ENCODE peak calls at places on chromosomes 12 and 14, in five cellular contexts. I is mesendoderm, B is AG08395, C is M059J, L is occipital lobe. K is an unnamed sample.

GRCh38 chr14:77980475-77981321 is 180.8 kb downstream of the ADCK1 start:
- DNase-seq in I (peak), B (no peak), C (no peak), L (no peak), K (no peak)

GRCh38 chr12:46089414-46090162 is 99.2 kb upstream of the SCAF11 start:
- DNase-seq in I (no peak), B (no peak), C (no peak), L (no peak), K (no peak)

GRCh38 chr12:57127710-57128518 is at the start of gene LRP1:
- DNase-seq in I (peak), B (peak), C (peak), L (peak), K (peak)

GRCh38 chr12:52433501-52434095 is 573 bp downstream of the KRT75 start:
- DNase-seq in I (no peak), B (no peak), C (no peak), L (no peak), K (no peak)

GRCh38 chr12:53345486-53346195 is 9.5 kb upstream of the SP7 start:
- DNase-seq in I (peak), B (peak), C (no peak), L (no peak), K (no peak)

GRCh38 chr12:110109037-110109836 is 14.9 kb upstream of the IFT81 start:
- DNase-seq in I (peak), B (peak), C (peak), L (no peak), K (no peak)

GRCh38 chr12:80861636-80862378 is 75.9 kb downstream of the LIN7A start:
- DNase-seq in I (no peak), B (peak), C (no peak), L (no peak), K (no peak)

GRCh38 chr14:103729496-103730448 is 14.2 kb downstream of the ZFYVE21 start:
- DNase-seq in I (no peak), B (no peak), C (no peak), L (no peak), K (no peak)

GRCh38 chr12:46825526-46826414 is at the start of gene SLC38A4:
- DNase-seq in I (peak), B (peak), C (peak), L (no peak), K (no peak)

GRCh38 chr12:51128905-51129304 is 44.0 kb downstream of the TFCP2 start:
- DNase-seq in I (no peak), B (no peak), C (peak), L (no peak), K (no peak)

GRCh38 chr14:73786632-73786941 is 65.0 kb upstream of the PTGR2 start:
- DNase-seq in I (peak), B (no peak), C (peak), L (no peak), K (no peak)

GRCh38 chr14:68977137-68977740 is 1.9 kb downstream of the ACTN1 start:
- DNase-seq in I (no peak), B (no peak), C (no peak), L (no peak), K (no peak)

GRCh38 chr12:121278450-121279375 is 17.8 kb downstream of the CAMKK2 start:
- DNase-seq in I (no peak), B (peak), C (peak), L (no peak), K (no peak)

GRCh38 chr12:110992909-110993308 is 72.5 kb upstream of the MYL2 start:
- DNase-seq in I (no peak), B (no peak), C (no peak), L (no peak), K (no peak)

GRCh38 chr12:107372229-107372658 is 278.9 kb upstream of the CRY1 start:
- DNase-seq in I (no peak), B (peak), C (peak), L (no peak), K (no peak)

GRCh38 chr14:39217214-39217879 is 16.4 kb upstream of the MIA2 start:
- DNase-seq in I (no peak), B (no peak), C (peak), L (no peak), K (no peak)

GRCh38 chr12:22437031-22437806 is 102.7 kb upstream of the ST8SIA1 start:
- DNase-seq in I (peak), B (no peak), C (peak), L (no peak), K (no peak)

GRCh38 chr12:116659771-116660481 is 77.9 kb downstream of the SPRING1 start:
- DNase-seq in I (no peak), B (no peak), C (peak), L (no peak), K (no peak)

GRCh38 chr14:94110552-94111181 is at the start of gene IFI27:
- DNase-seq in I (no peak), B (peak), C (peak), L (no peak), K (no peak)

GRCh38 chr12:28065374-28065773 is 92.8 kb upstream of the PTHLH start:
- DNase-seq in I (no peak), B (no peak), C (no peak), L (no peak), K (no peak)

K was measured in anterior cingulate cortex.